ENCODE peak calls at places on chromosomes 11 and 22, in five cellular contexts. One of them, this sample, is unnamed.

GRCh38 chr11:6746086-6746618 is 25.6 kb downstream of the OR2AG2 start:
- DNase-seq in CD8-positive, alpha-beta T cell: peak
- DNase-seq in cardiac fibroblast: peak
- DNase-seq in fibroblast of pulmonary artery: peak
- DNase-seq in endothelial cell of umbilical vein: peak
- DNase-seq in this sample: peak

GRCh38 chr11:1113405-1114201 is 38.9 kb downstream of the MUC2 start:
- DNase-seq in CD8-positive, alpha-beta T cell: no peak
- DNase-seq in cardiac fibroblast: no peak
- DNase-seq in endothelial cell of umbilical vein: no peak
- DNase-seq in fibroblast of pulmonary artery: no peak
- DNase-seq in this sample: no peak

GRCh38 chr11:24496728-24497396 is at the start of gene LUZP2:
- DNase-seq in CD8-positive, alpha-beta T cell: no peak
- DNase-seq in endothelial cell of umbilical vein: peak
- DNase-seq in fibroblast of pulmonary artery: peak
- DNase-seq in cardiac fibroblast: peak
- DNase-seq in this sample: no peak

GRCh38 chr11:17354070-17354924 is 2.7 kb downstream of the NCR3LG1 start:
- DNase-seq in CD8-positive, alpha-beta T cell: peak
- DNase-seq in cardiac fibroblast: peak
- DNase-seq in endothelial cell of umbilical vein: peak
- DNase-seq in fibroblast of pulmonary artery: peak
- DNase-seq in this sample: peak

GRCh38 chr11:2521081-2521480 is 76.3 kb downstream of the KCNQ1 start:
- DNase-seq in cardiac fibroblast: no peak
- DNase-seq in fibroblast of pulmonary artery: no peak
- DNase-seq in CD8-positive, alpha-beta T cell: no peak
- DNase-seq in endothelial cell of umbilical vein: no peak
- DNase-seq in this sample: peak

GRCh38 chr11:134331565-134332188 is at the start of gene GLB1L2:
- DNase-seq in cardiac fibroblast: peak
- DNase-seq in endothelial cell of umbilical vein: peak
- DNase-seq in CD8-positive, alpha-beta T cell: peak
- DNase-seq in fibroblast of pulmonary artery: peak
- DNase-seq in this sample: peak

GRCh38 chr22:44360686-44361381 is 48.1 kb upstream of the SHISAL1 start:
- DNase-seq in fibroblast of pulmonary artery: peak
- DNase-seq in endothelial cell of umbilical vein: peak
- DNase-seq in CD8-positive, alpha-beta T cell: no peak
- DNase-seq in cardiac fibroblast: peak
- DNase-seq in this sample: peak

GRCh38 chr11:85749287-85749834 is 61.6 kb downstream of the SYTL2 start:
- DNase-seq in cardiac fibroblast: no peak
- DNase-seq in endothelial cell of umbilical vein: no peak
- DNase-seq in fibroblast of pulmonary artery: no peak
- DNase-seq in CD8-positive, alpha-beta T cell: no peak
- DNase-seq in this sample: no peak

GRCh38 chr22:38262051-38262795 is 10.6 kb downstream of the TMEM184B start:
- DNase-seq in cardiac fibroblast: peak
- DNase-seq in fibroblast of pulmonary artery: no peak
- DNase-seq in CD8-positive, alpha-beta T cell: no peak
- DNase-seq in endothelial cell of umbilical vein: peak
- DNase-seq in this sample: peak

GRCh38 chr11:120727752-120728151 is 216.2 kb downstream of the GRIK4 start:
- DNase-seq in fibroblast of pulmonary artery: no peak
- DNase-seq in endothelial cell of umbilical vein: no peak
- DNase-seq in CD8-positive, alpha-beta T cell: no peak
- DNase-seq in cardiac fibroblast: no peak
- DNase-seq in this sample: no peak

GRCh38 chr11:28835790-28836189 is 727.6 kb downstream of the METTL15 start:
- DNase-seq in endothelial cell of umbilical vein: peak
- DNase-seq in CD8-positive, alpha-beta T cell: no peak
- DNase-seq in fibroblast of pulmonary artery: peak
- DNase-seq in cardiac fibroblast: peak
- DNase-seq in this sample: no peak

GRCh38 chr22:49583341-49583740 is 244.3 kb downstream of the BRD1 start:
- DNase-seq in CD8-positive, alpha-beta T cell: no peak
- DNase-seq in cardiac fibroblast: no peak
- DNase-seq in endothelial cell of umbilical vein: no peak
- DNase-seq in fibroblast of pulmonary artery: no peak
- DNase-seq in this sample: no peak

GRCh38 chr11:75233688-75234295 is 6.8 kb upstream of the TPBGL start:
- DNase-seq in cardiac fibroblast: peak
- DNase-seq in endothelial cell of umbilical vein: peak
- DNase-seq in CD8-positive, alpha-beta T cell: no peak
- DNase-seq in fibroblast of pulmonary artery: peak
- DNase-seq in this sample: peak

GRCh38 chr11:83002047-83002446 is 69.7 kb downstream of the RAB30 start:
- DNase-seq in fibroblast of pulmonary artery: peak
- DNase-seq in endothelial cell of umbilical vein: no peak
- DNase-seq in CD8-positive, alpha-beta T cell: no peak
- DNase-seq in cardiac fibroblast: peak
- DNase-seq in this sample: no peak

GRCh38 chr22:17732251-17732854 is 41.9 kb downstream of the BID start:
- DNase-seq in cardiac fibroblast: no peak
- DNase-seq in endothelial cell of umbilical vein: no peak
- DNase-seq in CD8-positive, alpha-beta T cell: no peak
- DNase-seq in fibroblast of pulmonary artery: no peak
- DNase-seq in this sample: no peak

GRCh38 chr22:35489225-35489624 is 51.4 kb upstream of the RASD2 start:
- DNase-seq in fibroblast of pulmonary artery: no peak
- DNase-seq in cardiac fibroblast: no peak
- DNase-seq in CD8-positive, alpha-beta T cell: no peak
- DNase-seq in endothelial cell of umbilical vein: no peak
- DNase-seq in this sample: no peak

GRCh38 chr22:23547818-23548500 is 32.1 kb downstream of the IGLL1 start:
- DNase-seq in endothelial cell of umbilical vein: no peak
- DNase-seq in CD8-positive, alpha-beta T cell: no peak
- DNase-seq in fibroblast of pulmonary artery: no peak
- DNase-seq in cardiac fibroblast: no peak
- DNase-seq in this sample: no peak

GRCh38 chr11:61277186-61277972 is 17.7 kb downstream of the VWCE start:
- DNase-seq in endothelial cell of umbilical vein: no peak
- DNase-seq in fibroblast of pulmonary artery: no peak
- DNase-seq in cardiac fibroblast: no peak
- DNase-seq in CD8-positive, alpha-beta T cell: no peak
- DNase-seq in this sample: no peak

GRCh38 chr11:72683782-72684200 is 9.6 kb upstream of the PDE2A start:
- DNase-seq in CD8-positive, alpha-beta T cell: peak
- DNase-seq in endothelial cell of umbilical vein: peak
- DNase-seq in fibroblast of pulmonary artery: peak
- DNase-seq in cardiac fibroblast: peak
- DNase-seq in this sample: peak

GRCh38 chr11:7414729-7415536 is 70.4 kb upstream of the OLFML1 start:
- DNase-seq in endothelial cell of umbilical vein: no peak
- DNase-seq in CD8-positive, alpha-beta T cell: no peak
- DNase-seq in cardiac fibroblast: no peak
- DNase-seq in fibroblast of pulmonary artery: no peak
- DNase-seq in this sample: no peak

GRCh38 chr11:68436985-68437926 is 23.3 kb upstream of the PPP6R3 start:
- DNase-seq in CD8-positive, alpha-beta T cell: no peak
- DNase-seq in cardiac fibroblast: peak
- DNase-seq in fibroblast of pulmonary artery: peak
- DNase-seq in endothelial cell of umbilical vein: peak
- DNase-seq in this sample: no peak

GRCh38 chr22:22348815-22349454 is 104.3 kb downstream of the VPREB1 start:
- DNase-seq in endothelial cell of umbilical vein: no peak
- DNase-seq in fibroblast of pulmonary artery: no peak
- DNase-seq in CD8-positive, alpha-beta T cell: no peak
- DNase-seq in cardiac fibroblast: no peak
- DNase-seq in this sample: no peak

GRCh38 chr22:22349455-22349836 is 104.9 kb downstream of the VPREB1 start:
- DNase-seq in CD8-positive, alpha-beta T cell: no peak
- DNase-seq in fibroblast of pulmonary artery: no peak
- DNase-seq in endothelial cell of umbilical vein: no peak
- DNase-seq in cardiac fibroblast: no peak
- DNase-seq in this sample: no peak

GRCh38 chr22:22346401-22347107 is 102.0 kb downstream of the VPREB1 start:
- DNase-seq in endothelial cell of umbilical vein: no peak
- DNase-seq in fibroblast of pulmonary artery: no peak
- DNase-seq in cardiac fibroblast: no peak
- DNase-seq in CD8-positive, alpha-beta T cell: no peak
- DNase-seq in this sample: no peak

GRCh38 chr22:22345781-22346180 is 101.2 kb downstream of the VPREB1 start:
- DNase-seq in fibroblast of pulmonary artery: no peak
- DNase-seq in cardiac fibroblast: no peak
- DNase-seq in endothelial cell of umbilical vein: no peak
- DNase-seq in CD8-positive, alpha-beta T cell: no peak
- DNase-seq in this sample: no peak

DNA sequence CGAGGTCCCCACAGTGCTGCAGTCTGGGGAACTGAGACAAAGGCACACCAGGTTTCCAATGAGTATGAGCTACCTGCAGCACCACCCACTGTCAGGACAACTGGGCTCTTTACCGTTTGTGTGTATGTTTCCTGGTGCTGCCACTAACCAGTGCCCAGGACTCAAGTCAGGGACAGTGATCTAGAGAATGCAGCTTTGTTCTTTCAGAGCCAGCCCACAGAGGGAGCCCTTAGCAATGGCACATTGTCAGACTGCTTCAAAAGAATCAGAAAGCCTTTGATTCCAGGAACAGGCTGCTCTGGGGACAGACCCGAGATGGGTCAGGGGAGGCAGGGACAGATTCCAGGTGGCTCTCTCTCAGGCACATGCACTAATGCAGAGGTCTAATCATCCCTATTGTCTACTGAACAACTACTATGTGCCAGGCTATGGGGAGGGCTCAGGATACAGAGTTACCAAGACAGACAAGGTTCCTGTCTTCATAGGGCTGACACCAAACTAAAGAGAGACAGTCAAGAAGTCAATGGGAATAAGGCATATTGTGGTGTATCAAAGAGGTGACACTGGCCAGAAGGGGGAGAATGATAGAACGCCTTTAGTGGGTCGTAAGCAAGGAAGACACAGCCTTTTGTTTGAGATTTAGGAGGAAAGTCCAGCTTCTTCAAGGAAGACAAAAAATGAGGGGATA is 103.7 kb downstream of the VPREB1 start:
- DNase-seq in endothelial cell of umbilical vein: no peak
- DNase-seq in cardiac fibroblast: no peak
- DNase-seq in fibroblast of pulmonary artery: no peak
- DNase-seq in CD8-positive, alpha-beta T cell: no peak
- DNase-seq in this sample: no peak
- TF ChIP-seq CTCF in endothelial cell of umbilical vein: no peak
- TF ChIP-seq CTCF in cardiac fibroblast: no peak
- TF ChIP-seq CTCF in fibroblast of pulmonary artery: peak
- TF ChIP-seq CTCF in CD8-positive, alpha-beta T cell: no peak
- TF ChIP-seq CTCF in this sample: no peak

GRCh38 chr11:115499241-115499799 is 4.9 kb downstream of the CADM1 start:
- DNase-seq in endothelial cell of umbilical vein: no peak
- DNase-seq in CD8-positive, alpha-beta T cell: no peak
- DNase-seq in cardiac fibroblast: no peak
- DNase-seq in fibroblast of pulmonary artery: no peak
- DNase-seq in this sample: no peak

GRCh38 chr11:115498354-115498753 is 5.9 kb downstream of the CADM1 start:
- DNase-seq in endothelial cell of umbilical vein: no peak
- DNase-seq in CD8-positive, alpha-beta T cell: no peak
- DNase-seq in cardiac fibroblast: no peak
- DNase-seq in fibroblast of pulmonary artery: no peak
- DNase-seq in this sample: no peak

GRCh38 chr11:115493905-115494304 is 10.3 kb downstream of the CADM1 start:
- DNase-seq in fibroblast of pulmonary artery: no peak
- DNase-seq in cardiac fibroblast: no peak
- DNase-seq in CD8-positive, alpha-beta T cell: no peak
- DNase-seq in endothelial cell of umbilical vein: no peak
- DNase-seq in this sample: no peak

GRCh38 chr11:115497303-115497702 is 6.9 kb downstream of the CADM1 start:
- DNase-seq in cardiac fibroblast: no peak
- DNase-seq in CD8-positive, alpha-beta T cell: no peak
- DNase-seq in fibroblast of pulmonary artery: no peak
- DNase-seq in endothelial cell of umbilical vein: no peak
- DNase-seq in this sample: no peak

GRCh38 chr11:115496892-115497291 is 7.3 kb downstream of the CADM1 start:
- DNase-seq in cardiac fibroblast: no peak
- DNase-seq in CD8-positive, alpha-beta T cell: no peak
- DNase-seq in fibroblast of pulmonary artery: no peak
- DNase-seq in endothelial cell of umbilical vein: no peak
- DNase-seq in this sample: no peak
- H3K4me3 ChIP-seq in cardiac fibroblast: no peak
- H3K4me3 ChIP-seq in CD8-positive, alpha-beta T cell: no peak
- H3K4me3 ChIP-seq in fibroblast of pulmonary artery: no peak
- H3K4me3 ChIP-seq in endothelial cell of umbilical vein: no peak
- H3K4me3 ChIP-seq in this sample: no peak

GRCh38 chr11:130197386-130198035 is 37.9 kb downstream of the ST14 start:
- DNase-seq in cardiac fibroblast: no peak
- DNase-seq in fibroblast of pulmonary artery: no peak
- DNase-seq in endothelial cell of umbilical vein: no peak
- DNase-seq in CD8-positive, alpha-beta T cell: no peak
- DNase-seq in this sample: no peak
- TF ChIP-seq CTCF in cardiac fibroblast: no peak
- TF ChIP-seq CTCF in fibroblast of pulmonary artery: no peak
- TF ChIP-seq CTCF in endothelial cell of umbilical vein: no peak
- TF ChIP-seq CTCF in CD8-positive, alpha-beta T cell: no peak
- TF ChIP-seq CTCF in this sample: no peak

GRCh38 chr22:36979016-36979415 is 40.2 kb downstream of the TST start:
- DNase-seq in fibroblast of pulmonary artery: no peak
- DNase-seq in endothelial cell of umbilical vein: no peak
- DNase-seq in cardiac fibroblast: no peak
- DNase-seq in CD8-positive, alpha-beta T cell: no peak
- DNase-seq in this sample: no peak

GRCh38 chr22:36977401-36977861 is 41.8 kb downstream of the TST start:
- DNase-seq in CD8-positive, alpha-beta T cell: peak
- DNase-seq in cardiac fibroblast: peak
- DNase-seq in endothelial cell of umbilical vein: peak
- DNase-seq in fibroblast of pulmonary artery: no peak
- DNase-seq in this sample: peak

GRCh38 chr22:36979511-36979910 is 39.7 kb downstream of the TST start:
- DNase-seq in CD8-positive, alpha-beta T cell: no peak
- DNase-seq in cardiac fibroblast: no peak
- DNase-seq in endothelial cell of umbilical vein: no peak
- DNase-seq in fibroblast of pulmonary artery: no peak
- DNase-seq in this sample: no peak

GRCh38 chr22:36981247-36981775 is 37.9 kb downstream of the TST start:
- DNase-seq in CD8-positive, alpha-beta T cell: no peak
- DNase-seq in fibroblast of pulmonary artery: no peak
- DNase-seq in cardiac fibroblast: no peak
- DNase-seq in endothelial cell of umbilical vein: no peak
- DNase-seq in this sample: no peak

DNA sequence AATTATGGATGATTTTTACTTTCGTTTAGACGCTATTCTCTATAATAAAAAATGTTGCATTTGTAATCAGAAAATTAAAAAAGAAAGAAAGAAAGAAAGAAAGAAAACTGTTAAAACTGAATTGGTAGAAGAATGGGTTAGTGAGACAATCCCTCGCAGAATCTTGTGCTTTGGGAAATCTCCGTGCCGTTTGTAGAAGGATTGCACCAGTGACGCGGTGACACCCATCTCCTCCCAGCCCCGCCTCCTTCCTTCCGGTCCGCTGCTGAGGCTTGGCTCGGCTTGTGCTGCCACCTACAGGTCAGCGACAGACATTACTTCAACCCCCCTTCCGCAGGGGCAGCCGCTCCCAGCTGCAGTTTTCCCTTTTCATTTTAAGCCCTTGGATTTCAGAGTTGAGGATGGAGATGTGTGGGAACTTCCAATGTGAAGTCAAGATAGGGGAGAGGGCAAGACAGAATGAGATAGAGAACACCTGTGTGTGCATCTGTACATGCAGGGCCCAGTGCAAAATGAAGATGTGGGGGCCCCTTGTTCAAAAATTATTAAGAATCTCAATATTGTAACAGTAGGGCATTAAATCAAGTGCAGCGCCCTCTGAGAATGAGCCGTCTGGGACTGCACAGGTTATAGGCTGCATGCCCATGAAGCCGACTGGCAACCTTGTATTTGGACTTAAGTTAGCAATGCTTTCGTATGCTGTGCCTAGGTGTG is 41.1 kb downstream of the TST start:
- DNase-seq in cardiac fibroblast: peak
- DNase-seq in fibroblast of pulmonary artery: peak
- DNase-seq in endothelial cell of umbilical vein: peak
- DNase-seq in CD8-positive, alpha-beta T cell: peak
- DNase-seq in this sample: peak
- H3K4me3 ChIP-seq in cardiac fibroblast: peak
- H3K4me3 ChIP-seq in fibroblast of pulmonary artery: peak
- H3K4me3 ChIP-seq in endothelial cell of umbilical vein: peak
- H3K4me3 ChIP-seq in CD8-positive, alpha-beta T cell: peak
- H3K4me3 ChIP-seq in this sample: peak

This sample was measured in stomach.